ENCODE peak calls at places on chromosomes 3 and 15, in four cellular contexts. X is A549, D is HepG2, N is WTC11. I is an unnamed sample.
A peak's percentile ranks its signal among the peaks of the same experiment; 100 is the strongest.

GRCh38 chr3:48218537-48218936 is 4.8 kb upstream of the CAMP start:
- DNase-seq in X (no peak), D (no peak), N (no peak), I (no peak)

GRCh38 chr3:72953325-72953956 is 43.2 kb upstream of the PPP4R2 start:
- DNase-seq in X (peak; percentile 59), D (peak; percentile 95), N (no peak), I (no peak)

GRCh38 chr3:20680990-20681628 is 495.1 kb upstream of the SGO1 start:
- DNase-seq in X (no peak), D (no peak), N (no peak), I (no peak)

GRCh38 chr3:69784854-69785523 is 45.7 kb downstream of the MITF start:
- DNase-seq in X (peak; percentile 60), D (no peak), N (no peak), I (no peak)

GRCh38 chr15:45468294-45468693 is 54.3 kb downstream of the SLC30A4 start:
- DNase-seq in X (no peak), D (no peak), N (no peak), I (no peak)

GRCh38 chr15:55407631-55407948 is 569 bp downstream of the CCPG1 start:
- DNase-seq in X (peak; percentile 75), D (no peak), N (no peak), I (no peak)

GRCh38 chr3:70603103-70603502 is 290.7 kb upstream of the MDFIC2 start:
- DNase-seq in X (no peak), D (no peak), N (no peak), I (no peak)

GRCh38 chr15:28918141-28918983 is 32.6 kb downstream of the APBA2 start:
- DNase-seq in X (peak; percentile 75), D (peak; percentile 20), N (peak; percentile 91), I (peak; percentile 86)

GRCh38 chr15:49495993-49496747 is 73.1 kb downstream of the FGF7 start:
- DNase-seq in X (no peak), D (no peak), N (no peak), I (no peak)

GRCh38 chr3:180912304-180913226 is at the start of gene FXR1:
- DNase-seq in X (peak; percentile 95), D (peak; percentile 84), N (peak; percentile 96), I (peak; percentile 87)

GRCh38 chr3:146968204-146968651 is 363.1 kb upstream of the PLSCR5 start:
- DNase-seq in X (no peak), D (no peak), N (no peak), I (no peak)

GRCh38 chr3:162938073-162938472 is 1441.5 kb downstream of the OTOL1 start:
- DNase-seq in X (no peak), D (no peak), N (no peak), I (no peak)

GRCh38 chr15:86505951-86506350 is 426.3 kb downstream of the AGBL1 start:
- DNase-seq in X (no peak), D (no peak), N (no peak), I (no peak)

GRCh38 chr3:84318273-84318809 is 640.4 kb upstream of the CADM2 start:
- DNase-seq in X (peak; percentile 1), D (no peak), N (peak; percentile 19), I (no peak)

GRCh38 chr3:123048480-123049237 is 18.2 kb upstream of the PDIA5 start:
- DNase-seq in X (no peak), D (no peak), N (no peak), I (no peak)

GRCh38 chr3:194067949-194068362 is 68.0 kb upstream of the HES1 start:
- DNase-seq in X (no peak), D (no peak), N (no peak), I (no peak)

GRCh38 chr3:131714585-131715220 is 211.9 kb upstream of the MRPL3 start:
- DNase-seq in X (no peak), D (no peak), N (no peak), I (no peak)

GRCh38 chr3:36697397-36698001 is 66.9 kb downstream of the DCLK3 start:
- DNase-seq in X (peak; percentile 13), D (no peak), N (no peak), I (no peak)
- TF ChIP-seq CTCF in X (peak; percentile 42), D (peak; percentile 9), N (no peak), I (no peak)

GRCh38 chr3:4492240-4493007 is 724 bp upstream of the ITPR1 start:
- DNase-seq in X (peak; percentile 46), D (peak; percentile 50), N (peak; percentile 55), I (peak; percentile 48)

GRCh38 chr3:4491873-4492239 is 1.3 kb upstream of the ITPR1 start:
- DNase-seq in X (no peak), D (no peak), N (no peak), I (no peak)

GRCh38 chr3:4494807-4495200 is 1.7 kb downstream of the ITPR1 start:
- DNase-seq in X (no peak), D (no peak), N (no peak), I (no peak)

GRCh38 chr3:4493931-4494806 is 1.0 kb downstream of the ITPR1 start:
- DNase-seq in X (peak; percentile 8), D (no peak), N (peak; percentile 28), I (no peak)

DNA sequence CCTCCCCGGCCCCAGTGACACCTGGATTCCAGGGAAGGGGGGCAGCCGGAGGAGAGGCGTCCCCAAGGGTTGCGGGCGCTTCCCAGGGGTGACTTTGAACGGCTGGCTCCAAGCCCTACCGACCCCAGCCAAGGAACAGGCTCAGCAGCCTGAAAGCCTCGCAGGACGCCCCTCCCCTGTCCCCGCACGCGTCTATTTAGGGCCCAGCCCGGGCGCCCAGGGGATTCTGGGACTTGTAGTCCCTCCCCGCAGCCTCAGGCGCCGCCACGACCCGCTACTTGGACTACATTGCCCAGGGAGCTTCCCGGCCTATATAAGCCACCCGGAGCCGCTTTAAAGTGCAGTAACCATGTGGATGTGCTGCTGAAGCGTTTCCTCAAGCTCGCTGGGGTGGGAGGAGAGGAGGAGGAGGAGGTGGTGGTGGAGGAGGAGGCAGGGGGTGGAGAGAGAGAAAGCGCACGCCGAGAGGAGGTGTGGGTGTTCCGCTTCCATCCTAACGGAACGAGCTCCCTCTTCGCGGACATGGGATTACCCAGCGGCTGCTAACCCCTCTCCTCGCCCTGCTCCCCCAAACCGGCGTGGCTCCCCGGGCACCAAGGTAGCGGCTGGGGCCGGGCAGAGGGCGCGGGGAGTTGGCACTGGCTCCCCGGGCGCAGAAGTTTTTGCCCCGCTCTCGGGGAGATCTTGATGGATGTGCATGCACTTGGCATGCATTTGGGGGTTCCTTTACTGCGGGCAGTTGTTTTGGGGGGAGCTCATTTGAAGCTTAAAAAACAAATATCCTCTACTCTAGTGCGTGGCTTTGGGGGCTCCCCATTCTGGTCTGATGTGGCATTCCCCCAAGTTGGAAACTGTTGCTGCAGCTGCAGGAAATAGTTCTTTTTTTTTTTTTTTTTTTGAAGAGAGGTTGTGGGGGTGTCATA is at the start of gene ITPR1:
- DNase-seq in X (peak; percentile 98), D (peak; percentile 98), N (peak; percentile 99), I (peak; percentile 99)
- TF ChIP-seq CTCF in X (no peak), D (peak; percentile 35), N (no peak), I (no peak)

DNA sequence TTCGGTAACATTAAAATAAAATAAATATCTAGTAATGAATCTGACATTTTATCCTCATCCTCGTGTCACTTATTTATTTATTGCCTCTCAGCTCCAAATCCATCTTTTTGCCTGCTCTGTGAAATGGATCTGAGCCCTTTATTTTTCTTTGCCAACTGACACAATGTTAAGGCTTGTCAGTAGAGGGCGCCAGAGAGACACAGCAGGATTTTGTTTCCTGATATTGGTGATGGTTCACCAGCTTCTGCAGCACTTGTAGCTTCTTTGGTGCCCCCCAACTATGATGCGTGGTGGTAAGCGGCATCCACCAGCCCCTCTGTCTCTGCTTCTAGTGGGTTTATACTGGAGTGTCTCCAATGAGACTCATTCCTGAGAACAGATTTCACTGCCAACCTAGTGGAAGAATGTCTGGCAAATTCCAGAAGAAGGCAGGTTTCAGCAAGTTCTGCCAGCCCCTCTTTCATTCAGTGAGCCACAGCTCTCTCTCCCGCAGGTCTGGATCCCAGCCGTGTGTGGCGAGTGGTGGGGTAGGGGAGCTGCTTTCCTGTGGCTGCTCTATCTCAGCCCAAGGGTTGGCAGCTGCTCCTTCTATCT is 472.0 kb upstream of the FRG2C start:
- DNase-seq in X (peak; percentile 37), D (peak; percentile 35), N (peak; percentile 68), I (peak; percentile 62)
- TF ChIP-seq CTCF in X (peak; percentile 57), D (peak; percentile 79), N (peak; percentile 89), I (peak; percentile 87)

DNA sequence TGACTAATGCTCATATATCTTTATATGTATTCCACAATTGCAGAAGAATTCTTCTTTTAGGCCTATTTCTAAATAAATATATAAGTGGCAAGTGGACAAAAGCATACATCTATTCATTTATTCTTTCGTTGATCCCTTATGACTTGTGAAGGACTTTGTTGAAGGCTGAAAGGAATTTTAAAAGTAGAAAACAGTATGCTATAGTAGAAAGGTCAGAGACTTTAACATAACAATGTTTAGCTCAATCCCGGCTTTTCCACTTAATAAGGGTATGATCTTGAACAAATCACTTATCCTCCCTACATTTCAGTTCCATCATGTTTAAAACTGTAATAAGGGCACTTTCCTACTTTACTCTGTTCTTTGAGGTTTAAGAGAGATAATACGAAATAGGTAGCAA is 672.9 kb downstream of the MECOM start:
- DNase-seq in X (no peak), D (no peak), N (no peak), I (no peak)
- TF ChIP-seq CTCF in X (no peak), D (no peak), N (no peak), I (no peak)

DNA sequence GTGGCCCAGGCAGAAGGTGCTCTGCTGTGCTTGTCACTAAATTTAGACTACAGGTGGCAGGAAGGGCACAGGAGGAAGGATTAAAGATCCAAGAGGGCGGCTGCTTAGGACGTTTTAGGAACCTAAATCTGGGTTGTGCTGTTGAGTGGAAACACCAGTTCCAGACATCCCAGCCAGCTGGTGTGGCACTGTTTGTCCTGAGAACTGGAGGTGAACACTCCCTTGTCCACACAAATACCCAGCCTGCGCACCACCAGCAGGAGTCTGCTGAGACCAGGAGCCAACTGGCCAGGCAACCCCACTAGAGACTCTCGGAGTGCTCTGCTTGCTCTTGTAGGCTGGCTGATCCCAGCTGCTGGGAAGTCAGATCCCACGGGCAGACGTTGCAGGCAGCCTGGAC is 30.3 kb upstream of the UACA start:
- DNase-seq in X (no peak), D (no peak), N (no peak), I (no peak)
- TF ChIP-seq CTCF in X (no peak), D (no peak), N (no peak), I (no peak)

GRCh38 chr15:96358795-96359190 is 28.3 kb downstream of the NR2F2 start:
- DNase-seq in X (no peak), D (no peak), N (no peak), I (no peak)
- TF ChIP-seq CTCF in X (no peak), D (no peak), N (no peak), I (no peak)

GRCh38 chr3:10700821-10701220 is 115.2 kb upstream of the SLC6A11 start:
- DNase-seq in X (no peak), D (no peak), N (no peak), I (no peak)

GRCh38 chr3:10702961-10703740 is 112.9 kb upstream of the SLC6A11 start:
- DNase-seq in X (no peak), D (no peak), N (peak; percentile 92), I (peak; percentile 79)

GRCh38 chr3:10706156-10707088 is 109.6 kb upstream of the SLC6A11 start:
- DNase-seq in X (no peak), D (no peak), N (peak; percentile 31), I (no peak)

GRCh38 chr3:10707089-10707983 is 108.7 kb upstream of the SLC6A11 start:
- DNase-seq in X (no peak), D (no peak), N (peak; percentile 38), I (peak; percentile 57)

DNA sequence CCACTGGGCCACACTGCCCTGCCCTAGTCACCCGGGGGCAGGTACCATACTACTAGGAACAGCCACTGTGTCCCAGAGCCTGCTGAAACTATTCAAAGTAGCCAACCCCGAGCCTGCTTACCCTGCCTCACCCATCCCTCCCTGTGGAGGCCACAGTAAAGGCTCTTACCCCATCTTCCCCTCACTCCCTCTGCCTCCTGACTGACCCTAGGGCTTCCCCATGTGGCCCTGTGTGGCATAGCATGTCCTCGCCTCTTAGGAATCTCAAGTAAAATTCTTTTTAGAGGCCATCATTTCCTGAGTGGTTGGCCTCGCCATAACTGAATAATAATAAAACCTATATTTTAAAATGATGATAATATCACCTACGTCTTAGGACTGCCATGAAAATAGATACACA is 112.2 kb upstream of the SLC6A11 start:
- DNase-seq in X (peak; percentile 52), D (no peak), N (peak; percentile 70), I (peak; percentile 56)
- TF ChIP-seq CTCF in X (no peak), D (peak; percentile 54), N (peak; percentile 38), I (peak; percentile 52)